ENCODE peak calls at places on chromosomes 6 and 20, in eight cellular contexts. Q is T1000; V is A673; Z is Kasumi-1; K is activated T-cell treated with anti-CD3 and anti-CD28 coated beads for 1 hour; S is NCI-H1092 treated with DMSO at 0.1 percent for 48 hours; X is stimulated activated CD8-positive, alpha-beta memory T cell treated with anti-CD3 and anti-CD28 coated beads, Interleukin-2, amount 100 ng/mL, for 1 hour; D is K562. M is an unnamed sample.
A peak's percentile ranks its signal among the peaks of the same experiment; 100 is the strongest.

GRCh38 chr6:152173321-152173720 is 365.8 kb downstream of the ESR1 start:
- DNase-seq in K (no peak), X (no peak), V (no peak), D (no peak), Q (no peak), S (no peak), Z (no peak), M (no peak)

GRCh38 chr20:54062812-54063280 is 7.5 kb downstream of the BCAS1 start:
- DNase-seq in Q (no peak), K (no peak), S (peak; percentile 10), D (no peak), X (no peak), V (peak; percentile 84), Z (peak; percentile 67), M (no peak)

GRCh38 chr6:101380861-101381630 is 12.5 kb upstream of the GRIK2 start:
- DNase-seq in V (peak; percentile 46), S (no peak), D (no peak), Z (no peak), Q (no peak), K (no peak), X (no peak), M (no peak)

GRCh38 chr20:62952373-62953166 is at the start of gene SLC17A9:
- DNase-seq in S (no peak), K (no peak), Q (no peak), Z (peak; percentile 73), V (no peak), X (no peak), D (no peak), M (no peak)

GRCh38 chr6:137977206-137977605 is 110.1 kb downstream of the TNFAIP3 start:
- DNase-seq in S (no peak), K (no peak), D (no peak), Q (no peak), Z (no peak), X (no peak), V (no peak), M (no peak)

GRCh38 chr20:11687546-11688292 is 230.0 kb upstream of the BTBD3 start:
- DNase-seq in X (no peak), D (no peak), Z (no peak), K (no peak), Q (no peak), S (peak; percentile 69), V (no peak), M (no peak)

GRCh38 chr6:13604135-13604534 is 11.0 kb upstream of the NOL7 start:
- DNase-seq in X (no peak), Q (no peak), S (no peak), D (no peak), K (no peak), Z (no peak), V (no peak), M (no peak)

GRCh38 chr20:25196701-25197120 is 1.2 kb downstream of the ENTPD6 start:
- DNase-seq in X (no peak), Q (no peak), S (peak; percentile 31), V (peak; percentile 21), Z (no peak), K (no peak), D (no peak), M (no peak)

GRCh38 chr6:149513915-149514314 is 29.1 kb upstream of the ZC3H12D start:
- DNase-seq in Q (no peak), S (no peak), Z (peak; percentile 9), K (no peak), D (no peak), X (no peak), V (no peak), M (no peak)

GRCh38 chr20:46406986-46407670 is 713 bp upstream of the ELMO2 start:
- DNase-seq in D (no peak), V (no peak), Q (no peak), Z (no peak), S (peak; percentile 80), X (peak; percentile 75), K (peak; percentile 76), M (peak; percentile 50)

GRCh38 chr20:22575087-22575721 is 9.2 kb downstream of the FOXA2 start:
- DNase-seq in S (peak; percentile 14), X (no peak), K (no peak), Z (no peak), V (no peak), Q (no peak), D (no peak), M (no peak)